ENCODE peak calls at places on chromosomes 11 and 22, in four cellular contexts. One of them, this sample, is unnamed.

GRCh38 chr11:95264881-95265280 is 33.9 kb upstream of the SESN3 start:
- DNase-seq in A549: no peak
- DNase-seq in nephron progenitor cell: no peak
- DNase-seq in foreskin fibroblast: no peak
- DNase-seq in this sample: no peak

GRCh38 chr22:50221410-50222300 is 20.8 kb downstream of the SELENOO start:
- DNase-seq in A549: no peak
- DNase-seq in nephron progenitor cell: no peak
- DNase-seq in foreskin fibroblast: no peak
- DNase-seq in this sample: no peak

GRCh38 chr22:47333625-47334024 is 571.2 kb downstream of the TBC1D22A start:
- DNase-seq in nephron progenitor cell: no peak
- DNase-seq in A549: peak
- DNase-seq in foreskin fibroblast: peak
- DNase-seq in this sample: no peak

GRCh38 chr11:70556884-70557741 is 158.8 kb downstream of the CTTN start:
- DNase-seq in A549: peak
- DNase-seq in nephron progenitor cell: no peak
- DNase-seq in foreskin fibroblast: peak
- DNase-seq in this sample: no peak

GRCh38 chr11:63673579-63673978 is 2.4 kb upstream of the ATL3 start:
- DNase-seq in A549: no peak
- DNase-seq in nephron progenitor cell: no peak
- DNase-seq in foreskin fibroblast: peak
- DNase-seq in this sample: no peak

GRCh38 chr22:39714321-39714720 is 143.8 kb downstream of the CACNA1I start:
- DNase-seq in foreskin fibroblast: no peak
- DNase-seq in nephron progenitor cell: no peak
- DNase-seq in A549: no peak
- DNase-seq in this sample: no peak

GRCh38 chr11:65133724-65134123 is 595 bp downstream of the SYVN1 start:
- DNase-seq in foreskin fibroblast: peak
- DNase-seq in A549: no peak
- DNase-seq in nephron progenitor cell: no peak
- DNase-seq in this sample: no peak

GRCh38 chr11:128582496-128583366 is 4.6 kb downstream of the ETS1 start:
- DNase-seq in nephron progenitor cell: peak
- DNase-seq in A549: peak
- DNase-seq in foreskin fibroblast: peak
- DNase-seq in this sample: no peak

GRCh38 chr11:74325649-74326645 is 14.5 kb upstream of the P4HA3 start:
- DNase-seq in foreskin fibroblast: peak
- DNase-seq in A549: no peak
- DNase-seq in nephron progenitor cell: no peak
- DNase-seq in this sample: no peak

GRCh38 chr11:101618691-101619090 is 34.9 kb upstream of the TRPC6 start:
- DNase-seq in foreskin fibroblast: peak
- DNase-seq in A549: peak
- DNase-seq in nephron progenitor cell: no peak
- DNase-seq in this sample: no peak

GRCh38 chr22:41526802-41527799 is 17.2 kb downstream of the POLR3H start:
- DNase-seq in foreskin fibroblast: peak
- DNase-seq in A549: peak
- DNase-seq in nephron progenitor cell: peak
- DNase-seq in this sample: peak

GRCh38 chr22:24149191-24149590 is 32.1 kb upstream of the SUSD2 start:
- DNase-seq in foreskin fibroblast: no peak
- DNase-seq in A549: no peak
- DNase-seq in nephron progenitor cell: no peak
- DNase-seq in this sample: no peak

GRCh38 chr22:29443861-29444431 is 5.6 kb downstream of the RFPL1 start:
- DNase-seq in A549: no peak
- DNase-seq in foreskin fibroblast: no peak
- DNase-seq in nephron progenitor cell: no peak
- DNase-seq in this sample: no peak

GRCh38 chr11:65650547-65651338 is 12.0 kb downstream of the RELA start:
- DNase-seq in nephron progenitor cell: no peak
- DNase-seq in A549: no peak
- DNase-seq in foreskin fibroblast: no peak
- DNase-seq in this sample: no peak

GRCh38 chr11:45482331-45482730 is 183.1 kb downstream of the CHST1 start:
- DNase-seq in nephron progenitor cell: no peak
- DNase-seq in foreskin fibroblast: no peak
- DNase-seq in A549: no peak
- DNase-seq in this sample: no peak

GRCh38 chr11:3920148-3920852 is 64.8 kb downstream of the STIM1 start:
- DNase-seq in nephron progenitor cell: no peak
- DNase-seq in foreskin fibroblast: peak
- DNase-seq in A549: peak
- DNase-seq in this sample: no peak

GRCh38 chr11:79100093-79100704 is 340.6 kb downstream of the TENM4 start:
- DNase-seq in nephron progenitor cell: peak
- DNase-seq in foreskin fibroblast: peak
- DNase-seq in A549: peak
- DNase-seq in this sample: peak

GRCh38 chr11:130726647-130727046 is 189.6 kb downstream of the SNX19 start:
- DNase-seq in foreskin fibroblast: no peak
- DNase-seq in nephron progenitor cell: no peak
- DNase-seq in A549: no peak
- DNase-seq in this sample: no peak

GRCh38 chr11:62146476-62147200 is 22.8 kb downstream of the INCENP start:
- DNase-seq in nephron progenitor cell: no peak
- DNase-seq in A549: no peak
- DNase-seq in foreskin fibroblast: no peak
- DNase-seq in this sample: no peak

GRCh38 chr22:49494555-49494954 is 333.1 kb downstream of the BRD1 start:
- DNase-seq in A549: no peak
- DNase-seq in nephron progenitor cell: no peak
- DNase-seq in foreskin fibroblast: no peak
- DNase-seq in this sample: no peak

GRCh38 chr22:24834845-24835570 is 29.0 kb downstream of the SGSM1 start:
- DNase-seq in foreskin fibroblast: peak
- DNase-seq in A549: peak
- DNase-seq in nephron progenitor cell: no peak
- DNase-seq in this sample: no peak

GRCh38 chr22:26981111-26981510 is 323.7 kb downstream of the MIAT start:
- DNase-seq in foreskin fibroblast: no peak
- DNase-seq in A549: no peak
- DNase-seq in nephron progenitor cell: no peak
- DNase-seq in this sample: no peak

GRCh38 chr11:36412781-36413383 is 97.2 kb downstream of the TRAF6 start:
- DNase-seq in foreskin fibroblast: peak
- DNase-seq in nephron progenitor cell: no peak
- DNase-seq in A549: no peak
- DNase-seq in this sample: no peak

GRCh38 chr11:76805206-76805913 is 22.2 kb downstream of the TSKU start:
- DNase-seq in foreskin fibroblast: peak
- DNase-seq in nephron progenitor cell: no peak
- DNase-seq in A549: peak
- DNase-seq in this sample: no peak

GRCh38 chr22:50441428-50441993 is 33.3 kb downstream of the SBF1 start:
- DNase-seq in foreskin fibroblast: no peak
- DNase-seq in A549: no peak
- DNase-seq in nephron progenitor cell: no peak
- DNase-seq in this sample: no peak

GRCh38 chr11:113971506-113972195 is 3.3 kb upstream of the HTR3A start:
- DNase-seq in foreskin fibroblast: no peak
- DNase-seq in nephron progenitor cell: no peak
- DNase-seq in A549: no peak
- DNase-seq in this sample: no peak

GRCh38 chr11:35040221-35040942 is 98.6 kb upstream of the CD44 start:
- DNase-seq in nephron progenitor cell: no peak
- DNase-seq in A549: peak
- DNase-seq in foreskin fibroblast: peak
- DNase-seq in this sample: no peak

GRCh38 chr22:36052505-36052941 is 23.9 kb upstream of the RBFOX2 start:
- DNase-seq in A549: peak
- DNase-seq in foreskin fibroblast: peak
- DNase-seq in nephron progenitor cell: no peak
- DNase-seq in this sample: no peak

GRCh38 chr11:79393362-79394043 is 47.3 kb downstream of the TENM4 start:
- DNase-seq in nephron progenitor cell: peak
- DNase-seq in A549: peak
- DNase-seq in foreskin fibroblast: peak
- DNase-seq in this sample: no peak

GRCh38 chr22:42991010-42991651 is 23.8 kb downstream of the PACSIN2 start:
- DNase-seq in nephron progenitor cell: no peak
- DNase-seq in foreskin fibroblast: peak
- DNase-seq in A549: peak
- DNase-seq in this sample: no peak

GRCh38 chr22:28833276-28833923 is 33.0 kb upstream of the XBP1 start:
- DNase-seq in foreskin fibroblast: no peak
- DNase-seq in A549: no peak
- DNase-seq in nephron progenitor cell: no peak
- DNase-seq in this sample: no peak

GRCh38 chr11:12863605-12864121 is 145.5 kb upstream of the RASSF10 start:
- DNase-seq in foreskin fibroblast: no peak
- DNase-seq in nephron progenitor cell: no peak
- DNase-seq in A549: no peak
- DNase-seq in this sample: no peak

GRCh38 chr11:27820249-27820648 is 120.0 kb upstream of the BDNF start:
- DNase-seq in foreskin fibroblast: peak
- DNase-seq in nephron progenitor cell: no peak
- DNase-seq in A549: no peak
- DNase-seq in this sample: no peak

GRCh38 chr11:35683728-35684339 is 21.3 kb downstream of the TRIM44 start:
- DNase-seq in nephron progenitor cell: no peak
- DNase-seq in A549: no peak
- DNase-seq in foreskin fibroblast: peak
- DNase-seq in this sample: no peak

GRCh38 chr11:60169264-60169915 is 13.5 kb downstream of the MS4A6A start:
- DNase-seq in nephron progenitor cell: peak
- DNase-seq in A549: peak
- DNase-seq in foreskin fibroblast: no peak
- DNase-seq in this sample: no peak

GRCh38 chr11:66684635-66685034 is 6.9 kb upstream of the RBM4B start:
- DNase-seq in foreskin fibroblast: no peak
- DNase-seq in A549: no peak
- DNase-seq in nephron progenitor cell: no peak
- DNase-seq in this sample: no peak

GRCh38 chr11:64233913-64234839 is at the start of gene VEGFB:
- DNase-seq in foreskin fibroblast: peak
- DNase-seq in nephron progenitor cell: peak
- DNase-seq in A549: peak
- DNase-seq in this sample: peak

GRCh38 chr11:90476442-90477007 is 253.7 kb upstream of the CHORDC1 start:
- DNase-seq in nephron progenitor cell: peak
- DNase-seq in A549: peak
- DNase-seq in foreskin fibroblast: peak
- DNase-seq in this sample: no peak

DNA sequence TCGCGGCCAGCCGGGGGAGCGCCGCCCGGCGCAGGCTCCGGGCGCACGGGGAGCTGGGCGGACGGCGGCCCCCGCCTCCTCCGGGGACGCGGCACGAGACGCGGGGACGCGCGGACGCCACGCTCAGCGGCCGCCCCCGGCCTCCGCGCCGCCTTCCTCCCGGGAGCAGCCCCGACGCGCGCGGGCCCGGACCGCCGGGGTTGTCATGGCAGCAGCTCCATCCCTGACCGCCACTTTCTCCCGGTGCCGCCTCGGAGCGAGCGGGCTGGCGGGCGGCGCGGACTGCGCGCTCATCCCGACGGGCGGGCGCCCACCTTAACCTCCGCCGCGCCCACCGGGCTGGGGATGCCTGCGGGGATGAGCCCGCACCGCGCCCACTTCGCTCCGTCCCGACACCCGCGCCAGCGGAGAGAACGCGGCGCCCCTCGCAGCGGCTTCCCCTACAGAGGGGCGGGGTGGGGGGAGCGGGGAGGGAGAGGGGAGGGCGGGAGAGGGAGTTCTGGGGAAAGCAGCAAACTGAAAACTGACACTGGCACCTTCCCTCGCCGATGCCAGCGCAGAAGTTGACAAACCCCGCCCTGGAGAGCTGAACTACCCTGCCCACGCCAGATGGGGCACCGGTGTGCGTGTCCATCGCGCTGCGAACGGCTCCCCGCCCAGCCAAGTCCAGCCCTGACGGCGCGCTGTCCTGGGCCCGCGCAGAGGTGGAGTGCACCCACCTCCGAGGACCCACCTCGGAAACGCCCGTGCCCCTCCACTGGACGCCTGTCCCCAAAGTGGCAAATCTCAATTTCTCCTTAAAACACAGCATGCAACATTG is 588.4 kb downstream of the OPCML start:
- DNase-seq in foreskin fibroblast: peak
- DNase-seq in A549: no peak
- DNase-seq in nephron progenitor cell: peak
- DNase-seq in this sample: no peak
- TF ChIP-seq CTCF in foreskin fibroblast: no peak
- TF ChIP-seq CTCF in A549: no peak
- TF ChIP-seq CTCF in nephron progenitor cell: no peak
- TF ChIP-seq CTCF in this sample: no peak

GRCh38 chr22:20393705-20394476 is at the start of gene ZNF74:
- DNase-seq in foreskin fibroblast: peak
- DNase-seq in A549: peak
- DNase-seq in nephron progenitor cell: peak
- DNase-seq in this sample: no peak
- TF ChIP-seq CTCF in foreskin fibroblast: no peak
- TF ChIP-seq CTCF in A549: no peak
- TF ChIP-seq CTCF in nephron progenitor cell: no peak
- TF ChIP-seq CTCF in this sample: no peak

GRCh38 chr22:45402466-45402865 is 10.9 kb downstream of the SMC1B start:
- DNase-seq in A549: no peak
- DNase-seq in foreskin fibroblast: no peak
- DNase-seq in nephron progenitor cell: no peak
- DNase-seq in this sample: no peak

GRCh38 chr22:45400046-45400445 is 13.4 kb downstream of the SMC1B start:
- DNase-seq in foreskin fibroblast: no peak
- DNase-seq in A549: no peak
- DNase-seq in nephron progenitor cell: no peak
- DNase-seq in this sample: no peak

GRCh38 chr22:45398214-45398613 is 15.2 kb downstream of the SMC1B start:
- DNase-seq in A549: no peak
- DNase-seq in foreskin fibroblast: no peak
- DNase-seq in nephron progenitor cell: no peak
- DNase-seq in this sample: no peak

GRCh38 chr22:45397806-45398205 is 15.6 kb downstream of the SMC1B start:
- DNase-seq in foreskin fibroblast: no peak
- DNase-seq in A549: peak
- DNase-seq in nephron progenitor cell: no peak
- DNase-seq in this sample: no peak
- TF ChIP-seq CTCF in foreskin fibroblast: no peak
- TF ChIP-seq CTCF in A549: no peak
- TF ChIP-seq CTCF in nephron progenitor cell: no peak
- TF ChIP-seq CTCF in this sample: no peak

GRCh38 chr11:120744016-120744994 is 232.8 kb downstream of the GRIK4 start:
- DNase-seq in nephron progenitor cell: no peak
- DNase-seq in foreskin fibroblast: peak
- DNase-seq in A549: no peak
- DNase-seq in this sample: no peak
- TF ChIP-seq CTCF in nephron progenitor cell: peak
- TF ChIP-seq CTCF in foreskin fibroblast: no peak
- TF ChIP-seq CTCF in A549: no peak
- TF ChIP-seq CTCF in this sample: no peak

This sample was measured in D721Med.